ENCODE peak calls at places on chromosomes 11 and 22, in five cellular contexts. W is NAMALWA; P is activated CD8-positive, alpha-beta T cell treated with anti-CD3 and anti-CD28 coated beads, Interleukin-2, amount 10 ng/mL, durations not matched to agents 7 days and 5 days; E is HTR-8/SVneo; Z is cardiac fibroblast. X is an unnamed sample.

GRCh38 chr11:78270993-78271392 is 82.3 kb downstream of the USP35 start:
- DNase-seq in W (no peak), P (no peak), E (no peak), Z (no peak), X (no peak)

GRCh38 chr11:96188625-96189006 is 154.4 kb downstream of the MAML2 start:
- DNase-seq in W (no peak), P (no peak), E (no peak), Z (peak), X (no peak)

GRCh38 chr11:67613960-67614715 is 7.4 kb downstream of the NDUFV1 start:
- DNase-seq in W (peak), P (peak), E (peak), Z (peak), X (peak)

GRCh38 chr11:35751664-35752061 is 89.1 kb downstream of the TRIM44 start:
- DNase-seq in W (no peak), P (no peak), E (no peak), Z (no peak), X (no peak)

GRCh38 chr11:73221451-73221850 is 3.4 kb downstream of the P2RY2 start:
- DNase-seq in W (no peak), P (no peak), E (no peak), Z (no peak), X (no peak)

GRCh38 chr11:460331-461199 is 10.5 kb downstream of the PTDSS2 start:
- DNase-seq in W (no peak), P (no peak), E (no peak), Z (peak), X (no peak)

GRCh38 chr22:45211435-45211834 is 29.3 kb downstream of the KIAA0930 start:
- DNase-seq in W (no peak), P (no peak), E (no peak), Z (no peak), X (no peak)

GRCh38 chr11:27553186-27553585 is 46.6 kb upstream of the LIN7C start:
- DNase-seq in W (no peak), P (no peak), E (no peak), Z (no peak), X (no peak)

GRCh38 chr11:74011360-74012071 is 2.6 kb upstream of the UCP3 start:
- DNase-seq in W (peak), P (no peak), E (no peak), Z (peak), X (no peak)

GRCh38 chr11:47136327-47136726 is 40.4 kb downstream of the ARFGAP2 start:
- DNase-seq in W (no peak), P (no peak), E (no peak), Z (no peak), X (no peak)

GRCh38 chr11:67211656-67212436 is 54.4 kb upstream of the GRK2 start:
- DNase-seq in W (no peak), P (no peak), E (no peak), Z (no peak), X (no peak)